ENCODE peak calls at places on chromosomes 13 and 19, in seven cellular contexts. K is neural progenitor cell; R is right atrium auricular region; X is CD8-positive, alpha-beta T cell; P is cardiac muscle cell; Q is breast epithelium; Z is heart left ventricle. A is an unnamed sample.

GRCh38 chr13:73714522-73714921 is 419.7 kb downstream of the KLF12 start:
- DNase-seq in K (no peak), R (no peak), X (no peak), P (no peak), Q (no peak), Z (no peak), A (no peak)

GRCh38 chr13:111965466-111966214 is 101.3 kb upstream of the SOX1 start:
- DNase-seq in K (no peak), R (no peak), X (no peak), P (no peak), Q (no peak), Z (no peak), A (no peak)

GRCh38 chr13:74301200-74302063 is 167.2 kb upstream of the KLF12 start:
- DNase-seq in K (peak; percentile 23), R (no peak), X (no peak), P (no peak), Q (no peak), Z (no peak), A (no peak)

GRCh38 chr19:30338878-30339623 is 33.1 kb upstream of the ZNF536 start:
- DNase-seq in K (no peak), R (no peak), X (no peak), P (no peak), Q (no peak), Z (no peak), A (no peak)

GRCh38 chr19:55370305-55370988 is at the start of gene IL11:
- DNase-seq in K (peak; percentile 44), R (no peak), X (no peak), P (no peak), Q (no peak), Z (peak; percentile 54), A (no peak)

GRCh38 chr19:46950526-46951235 is 69.0 kb upstream of the NPAS1 start:
- DNase-seq in K (no peak), R (no peak), X (no peak), P (no peak), Q (no peak), Z (no peak), A (no peak)

GRCh38 chr19:56947206-56947605 is 106.7 kb upstream of the PEG3 start:
- DNase-seq in K (no peak), R (no peak), X (no peak), P (no peak), Q (no peak), Z (no peak), A (no peak)

GRCh38 chr13:96388598-96388997 is 298.7 kb downstream of the HS6ST3 start:
- DNase-seq in K (no peak), R (no peak), X (no peak), P (no peak), Q (no peak), Z (no peak), A (no peak)

GRCh38 chr13:97302611-97303010 is 80.5 kb downstream of the MBNL2 start:
- DNase-seq in K (no peak), R (no peak), X (no peak), P (no peak), Q (no peak), Z (no peak), A (no peak)

GRCh38 chr19:9945319-9945966 is 9.1 kb upstream of the OLFM2 start:
- DNase-seq in K (peak; percentile 31), R (peak; percentile 90), X (no peak), P (no peak), Q (peak; percentile 68), Z (peak; percentile 91), A (peak; percentile 100)

GRCh38 chr19:55716531-55716930 is 21.7 kb downstream of the NLRP9 start:
- DNase-seq in K (no peak), R (no peak), X (no peak), P (no peak), Q (no peak), Z (no peak), A (no peak)

GRCh38 chr13:35736876-35737275 is 260.4 kb upstream of the MAB21L1 start:
- DNase-seq in K (no peak), R (no peak), X (no peak), P (no peak), Q (no peak), Z (no peak), A (no peak)

GRCh38 chr19:530133-531008 is 1.2 kb upstream of the CDC34 start:
- DNase-seq in K (no peak), R (no peak), X (no peak), P (no peak), Q (no peak), Z (no peak), A (no peak)

GRCh38 chr19:23509686-23510450 is 114.6 kb upstream of the ZNF91 start:
- DNase-seq in K (no peak), R (no peak), X (no peak), P (no peak), Q (no peak), Z (no peak), A (no peak)

GRCh38 chr19:47697863-47698609 is 15.2 kb upstream of the EHD2 start:
- DNase-seq in K (peak; percentile 94), R (peak; percentile 83), X (peak; percentile 47), P (peak; percentile 80), Q (peak; percentile 60), Z (peak; percentile 87), A (peak; percentile 57)

GRCh38 chr13:58919551-58919950 is 1244.2 kb downstream of the DIAPH3 start:
- DNase-seq in K (no peak), R (no peak), X (no peak), P (no peak), Q (no peak), Z (no peak), A (no peak)

GRCh38 chr19:7533281-7533819 is 2.2 kb upstream of the PNPLA6 start:
- DNase-seq in K (peak; percentile 35), R (peak; percentile 66), X (no peak), P (no peak), Q (peak; percentile 52), Z (peak; percentile 90), A (no peak)

GRCh38 chr19:56111601-56112312 is 9.3 kb downstream of the ZNF787 start:
- DNase-seq in K (peak; percentile 37), R (peak; percentile 66), X (peak; percentile 73), P (no peak), Q (no peak), Z (no peak), A (no peak)

GRCh38 chr19:10473192-10473591 is 30.0 kb downstream of the KEAP1 start:
- DNase-seq in K (no peak), R (no peak), X (no peak), P (no peak), Q (no peak), Z (no peak), A (no peak)

GRCh38 chr19:5806133-5806489 is 1.2 kb downstream of the NRTN start:
- DNase-seq in K (no peak), R (no peak), X (no peak), P (no peak), Q (no peak), Z (no peak), A (no peak)
- H3K4me3 ChIP-seq in K (peak overlapping the region; percentile 49), R (peak overlapping the region; percentile 56), X (no peak overlapping the region), P (peak overlapping the region; percentile 53), Q (peak overlapping the region; percentile 54), Z (peak overlapping the region; percentile 40), A (no peak overlapping the region)

GRCh38 chr19:3409346-3410064 is 43.1 kb downstream of the NFIC start:
- DNase-seq in K (no peak), R (peak; percentile 90), X (no peak), P (peak; percentile 80), Q (peak; percentile 85), Z (peak; percentile 80), A (no peak)

GRCh38 chr19:3405261-3405653 is 38.9 kb downstream of the NFIC start:
- DNase-seq in K (no peak), R (no peak), X (no peak), P (no peak), Q (no peak), Z (no peak), A (no peak)

GRCh38 chr19:3408996-3409345 is 42.6 kb downstream of the NFIC start:
- DNase-seq in K (no peak), R (no peak), X (no peak), P (no peak), Q (no peak), Z (no peak), A (no peak)

GRCh38 chr19:3406571-3407111 is 40.3 kb downstream of the NFIC start:
- DNase-seq in K (no peak), R (no peak), X (no peak), P (no peak), Q (no peak), Z (no peak), A (no peak)

GRCh38 chr19:3407556-3408516 is 41.5 kb downstream of the NFIC start:
- DNase-seq in K (no peak), R (peak; percentile 77), X (no peak), P (no peak), Q (no peak), Z (no peak), A (peak; percentile 51)
- H3K4me3 ChIP-seq in K (no peak overlapping the region), R (peak overlapping the region; percentile 46), X (no peak overlapping the region), P (no peak overlapping the region), Q (peak overlapping the region; percentile 34), Z (peak overlapping the region; percentile 38), A (no peak overlapping the region)

GRCh38 chr19:50206191-50206590 is 2.8 kb downstream of the MYH14 start:
- DNase-seq in K (no peak), R (no peak), X (no peak), P (no peak), Q (no peak), Z (peak; percentile 33), A (no peak)
- H3K4me3 ChIP-seq in K (no peak overlapping the region), R (no peak overlapping the region), X (no peak overlapping the region), P (no peak overlapping the region), Q (peak overlapping the region; percentile 57), Z (no peak overlapping the region), A (no peak overlapping the region)

GRCh38 chr19:17862711-17863519 is 3.2 kb downstream of the RPL18A start:
- DNase-seq in K (no peak), R (no peak), X (no peak), P (no peak), Q (no peak), Z (no peak), A (no peak)

GRCh38 chr19:17859533-17860330 is at the start of gene RPL18A:
- DNase-seq in K (peak; percentile 100), R (peak; percentile 99), X (peak; percentile 99), P (peak; percentile 99), Q (peak; percentile 100), Z (peak; percentile 99), A (peak; percentile 100)

GRCh38 chr19:17860331-17860992 is 752 bp downstream of the RPL18A start:
- DNase-seq in K (no peak), R (no peak), X (no peak), P (no peak), Q (no peak), Z (no peak), A (no peak)

GRCh38 chr19:17861542-17862402 is 2.1 kb downstream of the RPL18A start:
- DNase-seq in K (no peak), R (no peak), X (no peak), P (no peak), Q (no peak), Z (no peak), A (no peak)

GRCh38 chr19:17860993-17861360 is 1.3 kb downstream of the RPL18A start:
- DNase-seq in K (no peak), R (no peak), X (no peak), P (no peak), Q (no peak), Z (no peak), A (no peak)
- H3K4me3 ChIP-seq in K (peak overlapping the region; percentile 94), R (peak overlapping the region; percentile 99), X (peak overlapping the region; percentile 94), P (peak overlapping the region; percentile 95), Q (peak overlapping the region; percentile 87), Z (peak overlapping the region; percentile 100), A (peak overlapping the region; percentile 62)

GRCh38 chr13:110636701-110637201 is 21.4 kb downstream of the NAXD start:
- DNase-seq in K (no peak), R (no peak), X (no peak), P (no peak), Q (no peak), Z (no peak), A (no peak)
- H3K4me3 ChIP-seq in K (no peak overlapping the region), R (no peak overlapping the region), X (no peak overlapping the region), P (no peak overlapping the region), Q (no peak overlapping the region), Z (no peak overlapping the region), A (no peak overlapping the region)

A was measured in astrocyte of the cerebellum.